ENCODE peak calls at places on chromosomes 5 and 9, in six cellular contexts. L is GM23338, R is HCT116, W is GM12878, I is SK-N-SH, Q is K562. B is an unnamed sample.

GRCh38 chr9:92718086-92719001 is 46.3 kb downstream of the BICD2 start:
- DNase-seq in L (no peak), R (no peak), W (no peak), I (no peak), Q (no peak), B (no peak)

GRCh38 chr9:121688681-121689080 is 37.2 kb downstream of the DAB2IP start:
- DNase-seq in L (no peak), R (no peak), W (no peak), I (no peak), Q (no peak), B (no peak)

GRCh38 chr5:56207537-56207936 is 25.6 kb downstream of the ANKRD55 start:
- DNase-seq in L (no peak), R (no peak), W (no peak), I (no peak), Q (no peak), B (no peak)

GRCh38 chr5:25713259-25713658 is 1068.5 kb upstream of the CDH10 start:
- DNase-seq in L (peak), R (no peak), W (peak), I (no peak), Q (peak), B (no peak)

GRCh38 chr9:88433583-88434240 is 45.5 kb downstream of the SPIN1 start:
- DNase-seq in L (no peak), R (no peak), W (no peak), I (no peak), Q (peak), B (no peak)

GRCh38 chr9:93097496-93098205 is 1.6 kb downstream of the CARD19 start:
- DNase-seq in L (no peak), R (no peak), W (no peak), I (no peak), Q (no peak), B (no peak)

GRCh38 chr9:126788631-126789349 is 16.1 kb upstream of the ZBTB43 start:
- DNase-seq in L (no peak), R (no peak), W (no peak), I (no peak), Q (no peak), B (no peak)

GRCh38 chr5:12022444-12022843 is 118.2 kb upstream of the CTNND2 start:
- DNase-seq in L (no peak), R (no peak), W (no peak), I (no peak), Q (no peak), B (no peak)

GRCh38 chr5:173781826-173782670 is 106.1 kb upstream of the CPEB4 start:
- DNase-seq in L (no peak), R (no peak), W (peak), I (peak), Q (peak), B (peak)

GRCh38 chr5:168976311-168976893 is 324.5 kb downstream of the SLIT3 start:
- DNase-seq in L (no peak), R (no peak), W (no peak), I (peak), Q (no peak), B (no peak)

GRCh38 chr5:59712836-59713487 is 180.6 kb downstream of the PDE4D start:
- DNase-seq in L (peak), R (no peak), W (no peak), I (no peak), Q (peak), B (no peak)

GRCh38 chr5:82176115-82176514 is 102.0 kb downstream of the RPS23 start:
- DNase-seq in L (no peak), R (no peak), W (no peak), I (no peak), Q (no peak), B (no peak)

GRCh38 chr5:113520899-113521298 is 7.4 kb downstream of the YTHDC2 start:
- DNase-seq in L (no peak), R (no peak), W (no peak), I (no peak), Q (no peak), B (no peak)

GRCh38 chr5:165029471-165029870 is 1524.1 kb downstream of the MAT2B start:
- DNase-seq in L (peak), R (no peak), W (no peak), I (peak), Q (peak), B (peak)

GRCh38 chr5:154397652-154398406 is 48.0 kb upstream of the SAP30L start:
- DNase-seq in L (no peak), R (no peak), W (no peak), I (peak), Q (no peak), B (no peak)

GRCh38 chr5:10567781-10568321 is 4.0 kb downstream of the ANKRD33B start:
- DNase-seq in L (no peak), R (no peak), W (no peak), I (no peak), Q (no peak), B (no peak)

DNA sequence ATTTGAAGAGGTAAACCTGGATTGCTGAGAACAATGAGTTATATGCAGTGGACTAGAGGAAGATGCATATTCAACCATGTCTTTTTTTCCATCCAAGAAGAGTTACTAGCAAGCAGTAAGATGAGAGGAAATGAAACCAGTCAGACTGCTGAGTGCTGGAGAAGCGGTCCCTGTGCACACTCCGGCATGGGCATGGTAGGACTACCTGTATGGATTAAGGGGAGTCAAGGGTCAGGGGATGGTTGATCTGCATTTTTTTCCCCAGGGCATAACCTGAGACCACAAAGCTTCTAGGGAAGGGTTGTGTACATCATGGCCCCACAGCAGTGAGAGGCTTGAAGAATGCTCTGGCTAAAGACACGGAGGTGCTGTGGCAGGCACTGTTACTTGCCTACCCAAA is 76.6 kb upstream of the ZNF169 start:
- DNase-seq in L (no peak), R (no peak), W (no peak), I (no peak), Q (no peak), B (no peak)
- TF ChIP-seq POLR2AphosphoS5 in L (no peak), R (peak), W (no peak), I (peak), Q (no peak), B (peak)

DNA sequence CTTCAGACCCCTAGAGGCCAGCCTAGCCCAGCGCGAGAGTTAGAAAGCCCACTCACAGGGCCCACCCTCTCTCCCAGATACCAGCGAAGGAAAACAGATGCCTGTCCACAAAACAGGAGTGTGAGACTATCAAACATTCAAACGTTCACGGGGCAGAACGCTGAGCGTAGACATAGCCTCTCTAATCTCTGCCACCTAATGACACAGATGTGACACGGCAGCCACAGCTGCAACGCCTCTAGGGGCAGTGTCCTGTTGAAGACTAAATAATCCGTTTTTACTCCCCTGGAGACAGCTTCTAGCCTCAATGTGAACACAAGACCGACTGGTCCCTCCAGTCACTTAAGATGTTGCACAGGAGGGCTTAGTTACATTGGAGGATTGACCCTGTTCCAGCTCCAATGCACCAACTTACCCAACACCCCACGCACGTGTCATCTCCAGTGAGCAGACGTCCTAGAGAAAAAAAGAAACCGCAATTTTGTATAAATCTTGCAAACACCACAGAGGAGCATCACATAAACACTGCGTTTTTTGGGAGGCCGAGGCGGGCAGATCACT is 14.3 kb downstream of the DIPK1B start:
- DNase-seq in L (no peak), R (no peak), W (peak), I (peak), Q (peak), B (peak)
- TF ChIP-seq CTCF in L (peak), R (peak), W (peak), I (peak), Q (peak), B (peak)

GRCh38 chr9:95494022-95494415 is 22.8 kb downstream of the PTCH1 start:
- DNase-seq in L (no peak), R (no peak), W (no peak), I (peak), Q (no peak), B (no peak)

GRCh38 chr9:95495988-95496387 is 20.8 kb downstream of the PTCH1 start:
- DNase-seq in L (no peak), R (no peak), W (no peak), I (no peak), Q (no peak), B (no peak)

GRCh38 chr9:95491543-95492330 is 25.0 kb downstream of the PTCH1 start:
- DNase-seq in L (no peak), R (no peak), W (no peak), I (no peak), Q (no peak), B (no peak)

GRCh38 chr9:95495529-95495928 is 21.2 kb downstream of the PTCH1 start:
- DNase-seq in L (no peak), R (no peak), W (no peak), I (no peak), Q (no peak), B (no peak)

DNA sequence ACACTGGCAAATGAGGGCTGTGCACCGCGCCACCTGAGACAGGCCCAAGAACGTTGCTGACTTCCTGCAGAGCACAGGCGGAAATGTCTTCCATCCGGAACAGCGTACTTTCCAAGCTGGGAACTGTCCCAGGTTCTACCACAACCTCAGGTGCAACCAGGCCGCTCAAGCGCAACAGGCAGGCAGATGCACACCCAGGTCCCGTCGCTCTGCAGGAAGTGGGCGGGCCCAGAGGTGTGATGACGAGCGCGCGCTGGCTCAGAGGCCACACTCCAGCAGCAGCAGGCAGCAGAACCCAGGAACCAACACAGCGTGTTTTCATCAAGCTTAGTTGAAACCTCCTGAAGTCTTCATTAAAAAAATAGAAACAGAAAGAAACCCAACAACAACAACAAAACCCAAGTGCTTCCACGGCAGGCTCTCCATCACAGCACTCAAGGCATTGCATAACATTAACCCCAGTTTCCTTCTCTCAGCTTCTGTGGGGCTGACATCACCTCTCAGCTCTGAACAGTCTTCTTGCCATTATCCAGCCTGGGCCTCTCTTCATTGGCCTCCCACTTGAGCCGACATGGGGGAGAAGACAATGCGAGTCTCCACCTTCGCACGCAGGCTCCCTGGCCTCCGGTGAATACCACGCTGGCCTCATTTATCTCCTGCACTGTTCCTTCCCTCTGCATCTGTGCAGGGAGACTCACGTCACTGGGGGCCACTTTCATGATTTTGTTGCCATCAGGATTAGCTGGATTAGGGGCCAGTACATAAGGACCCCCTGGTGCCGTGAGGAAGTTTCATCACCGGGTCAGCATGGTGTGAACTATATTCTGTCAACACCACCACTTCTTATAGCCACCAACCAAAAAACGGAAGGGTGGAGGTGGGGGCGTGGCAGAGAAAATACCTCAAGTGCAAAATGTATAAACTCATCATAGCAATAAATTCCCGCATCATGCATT is 22.1 kb downstream of the PTCH1 start:
- DNase-seq in L (peak), R (no peak), W (peak), I (peak), Q (peak), B (no peak)
- TF ChIP-seq REST in L (peak), R (no peak), W (peak), I (peak), Q (no peak), B (no peak)

GRCh38 chr9:12785251-12785880 is 10.5 kb downstream of the LURAP1L start:
- DNase-seq in L (no peak), R (peak), W (no peak), I (no peak), Q (peak), B (no peak)
- TF ChIP-seq POLR2AphosphoS5 in L (no peak), R (peak), W (no peak), I (no peak), Q (no peak), B (no peak)

DNA sequence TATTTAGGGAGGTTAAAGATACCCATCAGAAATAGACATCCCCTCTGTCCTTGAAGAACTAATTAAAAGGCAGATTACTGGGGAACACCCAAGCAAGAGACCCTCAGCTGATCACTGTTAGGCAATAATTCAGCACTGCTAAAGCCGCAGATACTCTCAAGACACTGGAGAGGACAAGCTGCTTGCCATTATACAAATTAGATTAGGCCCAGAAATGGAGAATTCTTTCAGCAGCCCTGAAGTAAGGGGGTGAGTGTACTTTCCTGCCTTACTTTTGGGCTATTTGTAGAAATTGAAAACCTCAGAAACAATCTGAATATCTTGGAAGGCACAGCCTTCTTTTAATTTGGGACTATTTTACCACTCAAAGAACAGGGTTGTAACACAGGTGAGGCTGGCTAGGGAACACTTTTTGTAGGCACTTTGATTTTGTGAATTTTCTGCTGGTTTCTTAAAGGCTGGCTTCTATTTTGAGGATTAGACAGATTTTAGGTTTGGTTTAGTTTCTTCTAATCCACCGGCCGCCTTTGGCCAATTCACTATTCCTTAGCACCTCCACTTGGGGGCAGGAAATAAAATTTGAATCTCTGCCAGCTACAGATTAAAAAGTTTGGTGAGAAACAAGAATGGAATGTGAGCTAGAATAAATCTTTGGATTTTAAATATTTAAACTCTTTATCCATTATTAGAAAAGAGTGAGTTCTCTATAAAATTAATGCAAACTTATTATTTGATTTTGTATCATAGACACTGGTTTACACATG is 106.0 kb downstream of the SMARCA2 start:
- DNase-seq in L (no peak), R (peak), W (no peak), I (no peak), Q (no peak), B (no peak)
- TF ChIP-seq CTCF in L (no peak), R (no peak), W (no peak), I (peak), Q (no peak), B (no peak)

GRCh38 chr5:151084363-151084762 is 3.5 kb upstream of the TNIP1 start:
- DNase-seq in L (no peak), R (no peak), W (no peak), I (no peak), Q (no peak), B (no peak)
- TF ChIP-seq REST in L (no peak), R (no peak), W (no peak), I (no peak), Q (no peak), B (no peak)